ENCODE peak calls at places on chromosomes 12 and 14, in eight cellular contexts. One of them, this sample, is unnamed.

GRCh38 chr14:35573911-35574310 is 39.9 kb downstream of the INSM2 start:
- DNase-seq in left ventricle myocardium inferior: no peak
- DNase-seq in mucosa of descending colon: no peak
- DNase-seq in fibroblast of mammary gland: no peak
- DNase-seq in pancreas: no peak
- DNase-seq in stomach: no peak
- DNase-seq in foreskin fibroblast: no peak
- DNase-seq in adrenal gland: no peak
- DNase-seq in this sample: no peak

GRCh38 chr12:64753427-64753826 is 5.8 kb downstream of the GNS start:
- DNase-seq in left ventricle myocardium inferior: no peak
- DNase-seq in mucosa of descending colon: no peak
- DNase-seq in fibroblast of mammary gland: no peak
- DNase-seq in pancreas: no peak
- DNase-seq in stomach: no peak
- DNase-seq in foreskin fibroblast: no peak
- DNase-seq in adrenal gland: no peak
- DNase-seq in this sample: no peak

GRCh38 chr14:95482967-95483842 is 33.2 kb downstream of the SYNE3 start:
- DNase-seq in left ventricle myocardium inferior: peak; percentile 79
- DNase-seq in mucosa of descending colon: peak; percentile 56
- DNase-seq in fibroblast of mammary gland: peak; percentile 98
- DNase-seq in pancreas: peak; percentile 14
- DNase-seq in stomach: peak; percentile 67
- DNase-seq in foreskin fibroblast: peak; percentile 98
- DNase-seq in adrenal gland: peak; percentile 88
- DNase-seq in this sample: peak; percentile 94

GRCh38 chr12:6187948-6188793 is 12.0 kb upstream of the CD9 start:
- DNase-seq in left ventricle myocardium inferior: no peak
- DNase-seq in mucosa of descending colon: no peak
- DNase-seq in fibroblast of mammary gland: no peak
- DNase-seq in pancreas: no peak
- DNase-seq in stomach: no peak
- DNase-seq in foreskin fibroblast: no peak
- DNase-seq in adrenal gland: no peak
- DNase-seq in this sample: no peak

GRCh38 chr12:91272456-91273063 is 89.9 kb upstream of the DCN start:
- DNase-seq in left ventricle myocardium inferior: peak; percentile 81
- DNase-seq in mucosa of descending colon: no peak
- DNase-seq in fibroblast of mammary gland: peak; percentile 63
- DNase-seq in pancreas: peak; percentile 3
- DNase-seq in stomach: peak; percentile 26
- DNase-seq in foreskin fibroblast: peak; percentile 16
- DNase-seq in adrenal gland: peak; percentile 70
- DNase-seq in this sample: peak; percentile 90

GRCh38 chr12:65279387-65280112 is 1.1 kb downstream of the MSRB3 start:
- DNase-seq in left ventricle myocardium inferior: no peak
- DNase-seq in mucosa of descending colon: no peak
- DNase-seq in fibroblast of mammary gland: peak; percentile 14
- DNase-seq in pancreas: no peak
- DNase-seq in stomach: no peak
- DNase-seq in foreskin fibroblast: no peak
- DNase-seq in adrenal gland: no peak
- DNase-seq in this sample: no peak

GRCh38 chr12:57477710-57478681 is 1.7 kb downstream of the ARHGAP9 start:
- DNase-seq in left ventricle myocardium inferior: no peak
- DNase-seq in mucosa of descending colon: no peak
- DNase-seq in fibroblast of mammary gland: peak; percentile 59
- DNase-seq in pancreas: no peak
- DNase-seq in stomach: no peak
- DNase-seq in foreskin fibroblast: no peak
- DNase-seq in adrenal gland: no peak
- DNase-seq in this sample: no peak

GRCh38 chr12:49055978-49056754 is 4.4 kb downstream of the KMT2D start:
- DNase-seq in left ventricle myocardium inferior: peak; percentile 45
- DNase-seq in mucosa of descending colon: peak; percentile 78
- DNase-seq in fibroblast of mammary gland: peak; percentile 86
- DNase-seq in pancreas: peak; percentile 49
- DNase-seq in stomach: peak; percentile 56
- DNase-seq in foreskin fibroblast: peak; percentile 87
- DNase-seq in adrenal gland: peak; percentile 88
- DNase-seq in this sample: peak; percentile 52

GRCh38 chr12:50647031-50647430 is 116.9 kb upstream of the ATF1 start:
- DNase-seq in left ventricle myocardium inferior: no peak
- DNase-seq in mucosa of descending colon: no peak
- DNase-seq in fibroblast of mammary gland: no peak
- DNase-seq in pancreas: no peak
- DNase-seq in stomach: no peak
- DNase-seq in foreskin fibroblast: no peak
- DNase-seq in adrenal gland: no peak
- DNase-seq in this sample: no peak

GRCh38 chr12:96015672-96016071 is 19.5 kb upstream of the HAL start:
- DNase-seq in left ventricle myocardium inferior: peak; percentile 16
- DNase-seq in mucosa of descending colon: peak; percentile 35
- DNase-seq in fibroblast of mammary gland: peak; percentile 37
- DNase-seq in pancreas: no peak
- DNase-seq in stomach: peak; percentile 32
- DNase-seq in foreskin fibroblast: peak; percentile 37
- DNase-seq in adrenal gland: no peak
- DNase-seq in this sample: no peak

GRCh38 chr12:123882306-123882705 is 90.3 kb downstream of the CCDC92 start:
- DNase-seq in left ventricle myocardium inferior: no peak
- DNase-seq in mucosa of descending colon: no peak
- DNase-seq in fibroblast of mammary gland: no peak
- DNase-seq in pancreas: no peak
- DNase-seq in stomach: no peak
- DNase-seq in foreskin fibroblast: no peak
- DNase-seq in adrenal gland: no peak
- DNase-seq in this sample: no peak

GRCh38 chr12:13981296-13981962 is at the start of gene GRIN2B:
- DNase-seq in left ventricle myocardium inferior: no peak
- DNase-seq in mucosa of descending colon: no peak
- DNase-seq in fibroblast of mammary gland: peak; percentile 1
- DNase-seq in pancreas: no peak
- DNase-seq in stomach: no peak
- DNase-seq in foreskin fibroblast: no peak
- DNase-seq in adrenal gland: no peak
- DNase-seq in this sample: no peak

GRCh38 chr12:110039085-110039807 is 9.1 kb downstream of the C12orf76 start:
- DNase-seq in left ventricle myocardium inferior: no peak
- DNase-seq in mucosa of descending colon: peak; percentile 55
- DNase-seq in fibroblast of mammary gland: peak; percentile 93
- DNase-seq in pancreas: peak; percentile 27
- DNase-seq in stomach: peak; percentile 43
- DNase-seq in foreskin fibroblast: peak; percentile 91
- DNase-seq in adrenal gland: no peak
- DNase-seq in this sample: no peak

GRCh38 chr12:120849765-120850164 is 54.4 kb downstream of the SPPL3 start:
- DNase-seq in left ventricle myocardium inferior: no peak
- DNase-seq in mucosa of descending colon: no peak
- DNase-seq in fibroblast of mammary gland: peak; percentile 51
- DNase-seq in pancreas: no peak
- DNase-seq in stomach: no peak
- DNase-seq in foreskin fibroblast: peak; percentile 42
- DNase-seq in adrenal gland: no peak
- DNase-seq in this sample: no peak

GRCh38 chr14:36996133-36996856 is 176.1 kb downstream of the SLC25A21 start:
- DNase-seq in left ventricle myocardium inferior: no peak
- DNase-seq in mucosa of descending colon: no peak
- DNase-seq in fibroblast of mammary gland: peak; percentile 76
- DNase-seq in pancreas: no peak
- DNase-seq in stomach: no peak
- DNase-seq in foreskin fibroblast: peak; percentile 74
- DNase-seq in adrenal gland: no peak
- DNase-seq in this sample: no peak

GRCh38 chr12:80946591-80946990 is 8.9 kb upstream of the LIN7A start:
- DNase-seq in left ventricle myocardium inferior: no peak
- DNase-seq in mucosa of descending colon: no peak
- DNase-seq in fibroblast of mammary gland: peak; percentile 40
- DNase-seq in pancreas: no peak
- DNase-seq in stomach: no peak
- DNase-seq in foreskin fibroblast: peak; percentile 29
- DNase-seq in adrenal gland: no peak
- DNase-seq in this sample: no peak

GRCh38 chr12:45890276-45890675 is 100.1 kb downstream of the SCAF11 start:
- DNase-seq in left ventricle myocardium inferior: no peak
- DNase-seq in mucosa of descending colon: no peak
- DNase-seq in fibroblast of mammary gland: no peak
- DNase-seq in pancreas: no peak
- DNase-seq in stomach: no peak
- DNase-seq in foreskin fibroblast: no peak
- DNase-seq in adrenal gland: no peak
- DNase-seq in this sample: no peak

GRCh38 chr12:122871851-122872785 is 23.8 kb downstream of the VPS37B start:
- DNase-seq in left ventricle myocardium inferior: peak; percentile 60
- DNase-seq in mucosa of descending colon: peak; percentile 88
- DNase-seq in fibroblast of mammary gland: peak; percentile 78
- DNase-seq in pancreas: peak; percentile 57
- DNase-seq in stomach: peak; percentile 70
- DNase-seq in foreskin fibroblast: peak; percentile 95
- DNase-seq in adrenal gland: peak; percentile 83
- DNase-seq in this sample: peak; percentile 86

GRCh38 chr12:57803317-57803893 is 15.1 kb downstream of the AVIL start:
- DNase-seq in left ventricle myocardium inferior: peak; percentile 50
- DNase-seq in mucosa of descending colon: peak; percentile 42
- DNase-seq in fibroblast of mammary gland: peak; percentile 51
- DNase-seq in pancreas: peak; percentile 38
- DNase-seq in stomach: peak; percentile 62
- DNase-seq in foreskin fibroblast: peak; percentile 77
- DNase-seq in adrenal gland: peak; percentile 75
- DNase-seq in this sample: no peak

GRCh38 chr12:111636209-111636928 is 37.3 kb upstream of the ATXN2 start:
- DNase-seq in left ventricle myocardium inferior: peak; percentile 55
- DNase-seq in mucosa of descending colon: peak; percentile 33
- DNase-seq in fibroblast of mammary gland: peak; percentile 57
- DNase-seq in pancreas: peak; percentile 13
- DNase-seq in stomach: peak; percentile 28
- DNase-seq in foreskin fibroblast: peak; percentile 88
- DNase-seq in adrenal gland: peak; percentile 79
- DNase-seq in this sample: peak; percentile 81

GRCh38 chr12:94909609-94910008 is 93.9 kb downstream of the NDUFA12 start:
- DNase-seq in left ventricle myocardium inferior: no peak
- DNase-seq in mucosa of descending colon: no peak
- DNase-seq in fibroblast of mammary gland: no peak
- DNase-seq in pancreas: no peak
- DNase-seq in stomach: no peak
- DNase-seq in foreskin fibroblast: no peak
- DNase-seq in adrenal gland: no peak
- DNase-seq in this sample: no peak

GRCh38 chr12:132163041-132163910 is 19.0 kb downstream of the NOC4L start:
- DNase-seq in left ventricle myocardium inferior: peak; percentile 11
- DNase-seq in mucosa of descending colon: no peak
- DNase-seq in fibroblast of mammary gland: no peak
- DNase-seq in pancreas: no peak
- DNase-seq in stomach: no peak
- DNase-seq in foreskin fibroblast: no peak
- DNase-seq in adrenal gland: no peak
- DNase-seq in this sample: peak; percentile 90

GRCh38 chr12:119412811-119413794 is 78.6 kb downstream of the CCDC60 start:
- DNase-seq in left ventricle myocardium inferior: peak; percentile 50
- DNase-seq in mucosa of descending colon: peak; percentile 77
- DNase-seq in fibroblast of mammary gland: peak; percentile 74
- DNase-seq in pancreas: peak; percentile 24
- DNase-seq in stomach: peak; percentile 68
- DNase-seq in foreskin fibroblast: peak; percentile 17
- DNase-seq in adrenal gland: peak; percentile 91
- DNase-seq in this sample: peak; percentile 46

GRCh38 chr12:59708059-59708458 is 112.2 kb downstream of the SLC16A7 start:
- DNase-seq in left ventricle myocardium inferior: no peak
- DNase-seq in mucosa of descending colon: no peak
- DNase-seq in fibroblast of mammary gland: peak; percentile 74
- DNase-seq in pancreas: no peak
- DNase-seq in stomach: no peak
- DNase-seq in foreskin fibroblast: peak; percentile 65
- DNase-seq in adrenal gland: no peak
- DNase-seq in this sample: no peak

GRCh38 chr14:83120187-83120586 is 1586.5 kb upstream of the SEL1L start:
- DNase-seq in left ventricle myocardium inferior: no peak
- DNase-seq in mucosa of descending colon: no peak
- DNase-seq in fibroblast of mammary gland: no peak
- DNase-seq in pancreas: no peak
- DNase-seq in stomach: no peak
- DNase-seq in foreskin fibroblast: no peak
- DNase-seq in adrenal gland: no peak
- DNase-seq in this sample: no peak

GRCh38 chr12:31586703-31587102 is 4.2 kb downstream of the DENND5B start:
- DNase-seq in left ventricle myocardium inferior: no peak
- DNase-seq in mucosa of descending colon: no peak
- DNase-seq in fibroblast of mammary gland: no peak
- DNase-seq in pancreas: no peak
- DNase-seq in stomach: no peak
- DNase-seq in foreskin fibroblast: no peak
- DNase-seq in adrenal gland: no peak
- DNase-seq in this sample: no peak
- H3K4me3 ChIP-seq in left ventricle myocardium inferior: no peak overlapping the region
- H3K4me3 ChIP-seq in mucosa of descending colon: no peak overlapping the region
- H3K4me3 ChIP-seq in fibroblast of mammary gland: no peak overlapping the region
- H3K4me3 ChIP-seq in pancreas: no peak overlapping the region
- H3K4me3 ChIP-seq in stomach: no peak overlapping the region
- H3K4me3 ChIP-seq in foreskin fibroblast: no peak overlapping the region
- H3K4me3 ChIP-seq in adrenal gland: no peak overlapping the region
- H3K4me3 ChIP-seq in this sample: no peak overlapping the region

DNA sequence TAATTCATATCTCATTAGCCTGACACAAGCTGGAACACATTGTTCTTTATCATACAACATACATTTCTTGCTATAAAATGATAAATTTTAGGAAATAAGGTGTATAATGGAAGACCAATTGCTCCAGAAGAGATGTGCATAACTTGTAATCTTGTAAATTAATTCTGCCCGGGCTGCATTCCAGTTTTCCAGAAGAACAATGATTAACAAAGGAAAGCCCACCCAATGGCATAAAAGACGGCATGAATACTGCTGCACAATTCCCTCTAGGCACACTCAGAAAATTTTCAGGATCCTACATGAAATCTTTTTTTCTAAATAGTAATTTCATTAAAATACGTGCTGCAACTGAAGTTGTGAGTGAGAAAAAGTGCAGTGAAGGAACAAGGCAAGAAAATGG is 137.4 kb upstream of the KRR1 start:
- DNase-seq in left ventricle myocardium inferior: no peak
- DNase-seq in mucosa of descending colon: no peak
- DNase-seq in fibroblast of mammary gland: no peak
- DNase-seq in pancreas: no peak
- DNase-seq in stomach: no peak
- DNase-seq in foreskin fibroblast: no peak
- DNase-seq in adrenal gland: no peak
- DNase-seq in this sample: no peak
- H3K4me3 ChIP-seq in left ventricle myocardium inferior: no peak overlapping the region
- H3K4me3 ChIP-seq in mucosa of descending colon: no peak overlapping the region
- H3K4me3 ChIP-seq in fibroblast of mammary gland: no peak overlapping the region
- H3K4me3 ChIP-seq in pancreas: no peak overlapping the region
- H3K4me3 ChIP-seq in stomach: no peak overlapping the region
- H3K4me3 ChIP-seq in foreskin fibroblast: no peak overlapping the region
- H3K4me3 ChIP-seq in adrenal gland: no peak overlapping the region
- H3K4me3 ChIP-seq in this sample: no peak overlapping the region

GRCh38 chr14:40216976-40217375 is 784.7 kb upstream of the FBXO33 start:
- DNase-seq in left ventricle myocardium inferior: no peak
- DNase-seq in mucosa of descending colon: no peak
- DNase-seq in fibroblast of mammary gland: no peak
- DNase-seq in pancreas: no peak
- DNase-seq in stomach: no peak
- DNase-seq in foreskin fibroblast: no peak
- DNase-seq in adrenal gland: no peak
- DNase-seq in this sample: peak; percentile 65
- H3K4me3 ChIP-seq in left ventricle myocardium inferior: no peak overlapping the region
- H3K4me3 ChIP-seq in mucosa of descending colon: no peak overlapping the region
- H3K4me3 ChIP-seq in fibroblast of mammary gland: no peak overlapping the region
- H3K4me3 ChIP-seq in pancreas: no peak overlapping the region
- H3K4me3 ChIP-seq in stomach: no peak overlapping the region
- H3K4me3 ChIP-seq in foreskin fibroblast: no peak overlapping the region
- H3K4me3 ChIP-seq in adrenal gland: no peak overlapping the region
- H3K4me3 ChIP-seq in this sample: no peak overlapping the region

GRCh38 chr14:67357583-67358354 is 1.8 kb downstream of the ATP6V1D start:
- DNase-seq in left ventricle myocardium inferior: no peak
- DNase-seq in mucosa of descending colon: no peak
- DNase-seq in fibroblast of mammary gland: peak; percentile 58
- DNase-seq in pancreas: no peak
- DNase-seq in stomach: no peak
- DNase-seq in foreskin fibroblast: peak; percentile 32
- DNase-seq in adrenal gland: no peak
- DNase-seq in this sample: no peak
- H3K4me3 ChIP-seq in left ventricle myocardium inferior: peak overlapping the region; percentile 87
- H3K4me3 ChIP-seq in mucosa of descending colon: no peak overlapping the region
- H3K4me3 ChIP-seq in fibroblast of mammary gland: peak overlapping the region; percentile 96
- H3K4me3 ChIP-seq in pancreas: no peak overlapping the region
- H3K4me3 ChIP-seq in stomach: peak overlapping the region; percentile 90
- H3K4me3 ChIP-seq in foreskin fibroblast: peak overlapping the region; percentile 94
- H3K4me3 ChIP-seq in adrenal gland: no peak overlapping the region
- H3K4me3 ChIP-seq in this sample: peak overlapping the region; percentile 26

This sample was measured in kidney.